ENCODE peak calls at places on chromosomes 3 and 15, in six cellular contexts. T is cardiac fibroblast, I is HFF-Myc, G is foreskin fibroblast, A is OCI-LY7, K is tibial artery. X is an unnamed sample.

GRCh38 chr3:130688015-130688414 is 58.6 kb downstream of the PIK3R4 start:
- DNase-seq in T (no peak), I (no peak), G (no peak), A (no peak), K (no peak), X (no peak)

GRCh38 chr3:153350420-153350819 is 188.4 kb downstream of the RAP2B start:
- DNase-seq in T (peak; percentile 70), I (peak; percentile 25), G (peak; percentile 18), A (no peak), K (no peak), X (peak; percentile 83)

GRCh38 chr15:101054116-101054515 is 135.0 kb downstream of the LRRK1 start:
- DNase-seq in T (no peak), I (no peak), G (no peak), A (no peak), K (no peak), X (no peak)

GRCh38 chr3:16090013-16090412 is 84.5 kb upstream of the GALNT15 start:
- DNase-seq in T (peak; percentile 96), I (peak; percentile 95), G (peak; percentile 97), A (no peak), K (no peak), X (peak; percentile 80)

GRCh38 chr3:13254028-13254951 is 165.8 kb downstream of the NUP210 start:
- DNase-seq in T (no peak), I (no peak), G (no peak), A (no peak), K (no peak), X (no peak)

GRCh38 chr3:43758826-43759225 is 68.1 kb downstream of the ABHD5 start:
- DNase-seq in T (no peak), I (no peak), G (no peak), A (no peak), K (no peak), X (no peak)

GRCh38 chr15:35738370-35738769 is 192.4 kb upstream of the DPH6 start:
- DNase-seq in T (peak; percentile 90), I (no peak), G (peak; percentile 24), A (no peak), K (no peak), X (peak; percentile 65)

GRCh38 chr3:173891272-173892100 is 493.9 kb downstream of the NLGN1 start:
- DNase-seq in T (no peak), I (no peak), G (no peak), A (no peak), K (no peak), X (no peak)

GRCh38 chr3:124584245-124584551 is 146.1 kb upstream of the UMPS start:
- DNase-seq in T (no peak), I (no peak), G (no peak), A (no peak), K (no peak), X (no peak)

GRCh38 chr3:146466596-146466995 is 2.8 kb downstream of the PLSCR2 start:
- DNase-seq in T (peak; percentile 60), I (no peak), G (no peak), A (no peak), K (no peak), X (no peak)

GRCh38 chr3:159792070-159792469 is 196.6 kb upstream of the IL12A start:
- DNase-seq in T (no peak), I (no peak), G (no peak), A (no peak), K (no peak), X (no peak)

GRCh38 chr3:72336821-72337479 is 511.3 kb downstream of the SHQ1 start:
- DNase-seq in T (peak; percentile 89), I (peak; percentile 75), G (peak; percentile 58), A (no peak), K (peak; percentile 69), X (peak; percentile 77)

GRCh38 chr15:28107111-28107893 is 8.2 kb upstream of the OCA2 start:
- DNase-seq in T (peak; percentile 34), I (no peak), G (no peak), A (no peak), K (peak; percentile 23), X (no peak)

GRCh38 chr15:48785195-48785594 is 25.7 kb downstream of the CEP152 start:
- DNase-seq in T (no peak), I (no peak), G (no peak), A (no peak), K (peak; percentile 59), X (no peak)

DNA sequence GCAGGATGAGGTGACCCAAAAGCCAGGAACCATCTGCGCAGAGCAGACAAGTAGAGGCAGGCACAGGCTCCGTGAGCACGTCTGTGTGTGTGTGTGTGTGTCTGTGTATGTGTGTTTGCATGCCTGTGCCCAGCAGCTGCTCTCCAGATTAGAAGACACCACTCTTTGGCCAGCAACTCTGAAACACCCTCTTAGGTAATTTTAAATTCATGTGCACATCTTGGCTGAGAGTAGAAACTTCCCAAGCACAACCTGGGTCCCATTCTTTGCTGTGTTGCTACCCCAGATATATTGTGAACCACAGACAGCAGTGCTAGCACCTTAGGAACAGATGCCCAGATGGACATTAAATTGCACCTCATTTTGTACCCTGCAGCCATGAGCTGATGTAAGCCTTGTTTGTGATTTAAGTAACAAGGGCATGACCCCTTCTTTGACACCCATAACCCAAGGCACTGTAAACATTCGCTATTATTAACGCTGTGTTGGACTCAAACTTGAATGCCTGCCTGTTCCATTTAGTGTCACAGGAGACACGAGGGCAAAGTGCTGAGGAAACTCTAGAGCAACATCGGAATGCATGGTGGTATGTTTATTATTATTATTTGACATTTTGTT is at the start of gene FILIP1L:
- DNase-seq in T (no peak), I (no peak), G (no peak), A (no peak), K (no peak), X (no peak)
- H3K4me3 ChIP-seq in T (no peak within 1 kb of the TSS), I (no peak within 1 kb of the TSS), G (no peak within 1 kb of the TSS), A (no peak within 1 kb of the TSS), K (no peak within 1 kb of the TSS), X (no peak within 1 kb of the TSS)

GRCh38 chr15:70510433-70510832 is 252.9 kb downstream of the UACA start:
- DNase-seq in T (no peak), I (no peak), G (no peak), A (no peak), K (no peak), X (no peak)

GRCh38 chr15:70514236-70514635 is 249.1 kb downstream of the UACA start:
- DNase-seq in T (no peak), I (no peak), G (no peak), A (no peak), K (no peak), X (no peak)

GRCh38 chr15:70513818-70514217 is 249.5 kb downstream of the UACA start:
- DNase-seq in T (no peak), I (no peak), G (no peak), A (no peak), K (no peak), X (no peak)

GRCh38 chr15:70509282-70510272 is 253.8 kb downstream of the UACA start:
- DNase-seq in T (no peak), I (no peak), G (no peak), A (no peak), K (no peak), X (no peak)

GRCh38 chr15:70512772-70513362 is 250.5 kb downstream of the UACA start:
- DNase-seq in T (peak; percentile 80), I (no peak), G (no peak), A (peak; percentile 84), K (no peak), X (peak; percentile 59)
- TF ChIP-seq CTCF in T (peak; percentile 96), I (peak; percentile 72), G (peak; percentile 57), A (peak; percentile 100), K (no peak), X (peak; percentile 94)

GRCh38 chr3:184052773-184053172 is at the start of gene HTR3C:
- DNase-seq in T (no peak), I (no peak), G (no peak), A (no peak), K (no peak), X (no peak)

GRCh38 chr3:184062637-184063036 is 9.8 kb downstream of the HTR3C start:
- DNase-seq in T (no peak), I (no peak), G (no peak), A (no peak), K (no peak), X (no peak)

GRCh38 chr3:184059424-184059823 is 6.6 kb downstream of the HTR3C start:
- DNase-seq in T (no peak), I (no peak), G (no peak), A (no peak), K (no peak), X (no peak)

GRCh38 chr3:184058029-184058428 is 5.2 kb downstream of the HTR3C start:
- DNase-seq in T (peak; percentile 46), I (no peak), G (peak; percentile 51), A (no peak), K (no peak), X (peak; percentile 26)
- H3K4me3 ChIP-seq in T (no peak overlapping the region), I (no peak overlapping the region), G (no peak overlapping the region), A (no peak overlapping the region), K (no peak overlapping the region), X (no peak overlapping the region)

DNA sequence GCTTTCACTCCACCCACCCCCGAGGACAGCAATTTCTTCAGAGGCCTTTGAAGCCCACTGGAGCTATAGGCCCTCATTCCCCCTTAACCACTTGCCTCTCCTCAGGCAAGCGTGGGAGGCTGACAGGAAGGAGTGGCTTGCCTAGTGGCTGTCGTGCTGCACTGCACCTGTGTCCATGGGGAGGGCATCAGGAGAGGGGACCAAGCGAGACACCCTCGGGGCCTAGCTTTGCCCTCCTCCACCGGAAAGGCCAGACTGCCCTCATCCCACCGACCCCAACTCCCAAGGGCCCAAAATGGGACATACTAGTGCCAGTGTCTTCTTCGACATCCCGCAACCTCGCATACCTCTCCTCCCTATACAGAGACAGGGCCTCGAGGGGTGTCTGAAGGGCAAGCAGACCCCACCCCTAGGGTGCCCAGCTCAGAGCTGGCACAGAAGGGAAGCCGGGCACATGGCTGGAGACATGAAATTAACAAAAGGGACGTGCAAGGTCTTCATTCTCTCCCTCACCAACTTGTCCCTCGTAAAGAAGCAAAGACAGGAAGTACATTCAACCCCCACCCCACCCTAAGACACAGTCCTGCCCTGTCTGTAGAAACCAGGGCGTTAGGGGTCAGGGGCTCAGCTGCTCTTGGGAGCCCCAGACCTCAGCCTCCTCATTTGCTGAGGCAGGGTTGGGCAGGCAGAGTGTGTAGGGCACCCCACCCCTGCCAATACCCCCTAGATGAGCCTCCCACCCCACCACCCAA is 24.3 kb downstream of the VIPR1 start:
- DNase-seq in T (no peak), I (no peak), G (no peak), A (no peak), K (no peak), X (no peak)
- TF ChIP-seq CTCF in T (no peak), I (no peak), G (no peak), A (no peak), K (no peak), X (no peak)

GRCh38 chr3:187630421-187630820 is 39.8 kb downstream of the SST start:
- DNase-seq in T (no peak), I (no peak), G (no peak), A (no peak), K (no peak), X (peak; percentile 19)
- H3K4me3 ChIP-seq in T (no peak overlapping the region), I (no peak overlapping the region), G (no peak overlapping the region), A (no peak overlapping the region), K (no peak overlapping the region), X (no peak overlapping the region)

GRCh38 chr3:179272385-179272784 is 21.5 kb upstream of the KCNMB3 start:
- DNase-seq in T (peak; percentile 33), I (no peak), G (peak; percentile 7), A (no peak), K (no peak), X (no peak)
- TF ChIP-seq CTCF in T (peak; percentile 37), I (peak; percentile 30), G (no peak), A (peak; percentile 39), K (peak; percentile 32), X (peak; percentile 24)

X was measured in mammary epithelial cell.